ENCODE peak calls at places on chromosomes 5 and 9, in five cellular contexts. One of them, this sample, is unnamed.

GRCh38 chr9:76887003-76887821 is 18.7 kb downstream of the PRUNE2 start:
- DNase-seq in heart left ventricle: no peak
- DNase-seq in right atrium auricular region: no peak
- DNase-seq in naive thymus-derived CD4-positive, alpha-beta T cell: no peak
- DNase-seq in endodermal cell: no peak
- DNase-seq in this sample: no peak

GRCh38 chr5:109718632-109719031 is 28.9 kb downstream of the MAN2A1 start:
- DNase-seq in heart left ventricle: no peak
- DNase-seq in right atrium auricular region: no peak
- DNase-seq in naive thymus-derived CD4-positive, alpha-beta T cell: no peak
- DNase-seq in endodermal cell: no peak
- DNase-seq in this sample: no peak

GRCh38 chr5:67581203-67581602 is 384.6 kb upstream of the CD180 start:
- DNase-seq in heart left ventricle: no peak
- DNase-seq in right atrium auricular region: no peak
- DNase-seq in naive thymus-derived CD4-positive, alpha-beta T cell: no peak
- DNase-seq in endodermal cell: no peak
- DNase-seq in this sample: no peak

GRCh38 chr5:90434116-90434714 is 24.7 kb upstream of the CETN3 start:
- DNase-seq in heart left ventricle: peak; percentile 22
- DNase-seq in right atrium auricular region: no peak
- DNase-seq in naive thymus-derived CD4-positive, alpha-beta T cell: peak; percentile 23
- DNase-seq in endodermal cell: peak; percentile 89
- DNase-seq in this sample: peak; percentile 14

GRCh38 chr9:214488-215448 is at the start of gene DOCK8:
- DNase-seq in heart left ventricle: peak; percentile 65
- DNase-seq in right atrium auricular region: no peak
- DNase-seq in naive thymus-derived CD4-positive, alpha-beta T cell: peak; percentile 27
- DNase-seq in endodermal cell: peak; percentile 93
- DNase-seq in this sample: peak; percentile 32

GRCh38 chr5:168852329-168852728 is 273.2 kb upstream of the PANK3 start:
- DNase-seq in heart left ventricle: no peak
- DNase-seq in right atrium auricular region: no peak
- DNase-seq in naive thymus-derived CD4-positive, alpha-beta T cell: no peak
- DNase-seq in endodermal cell: no peak
- DNase-seq in this sample: no peak

GRCh38 chr5:142432369-142432863 is 107.6 kb upstream of the SPRY4 start:
- DNase-seq in heart left ventricle: no peak
- DNase-seq in right atrium auricular region: no peak
- DNase-seq in naive thymus-derived CD4-positive, alpha-beta T cell: no peak
- DNase-seq in endodermal cell: peak; percentile 48
- DNase-seq in this sample: peak; percentile 12

GRCh38 chr5:157892974-157893373 is 34.0 kb upstream of the CLINT1 start:
- DNase-seq in heart left ventricle: no peak
- DNase-seq in right atrium auricular region: no peak
- DNase-seq in naive thymus-derived CD4-positive, alpha-beta T cell: no peak
- DNase-seq in endodermal cell: no peak
- DNase-seq in this sample: no peak

GRCh38 chr9:37324691-37325490 is 97.6 kb upstream of the GRHPR start:
- DNase-seq in heart left ventricle: no peak
- DNase-seq in right atrium auricular region: no peak
- DNase-seq in naive thymus-derived CD4-positive, alpha-beta T cell: no peak
- DNase-seq in endodermal cell: no peak
- DNase-seq in this sample: no peak

GRCh38 chr5:9201011-9201410 is 344.9 kb downstream of the SEMA5A start:
- DNase-seq in heart left ventricle: no peak
- DNase-seq in right atrium auricular region: no peak
- DNase-seq in naive thymus-derived CD4-positive, alpha-beta T cell: no peak
- DNase-seq in endodermal cell: no peak
- DNase-seq in this sample: no peak

GRCh38 chr5:78899922-78900362 is 85.2 kb downstream of the ARSB start:
- DNase-seq in heart left ventricle: no peak
- DNase-seq in right atrium auricular region: no peak
- DNase-seq in naive thymus-derived CD4-positive, alpha-beta T cell: no peak
- DNase-seq in endodermal cell: peak; percentile 89
- DNase-seq in this sample: no peak

GRCh38 chr9:92764381-92764987 is at the start of gene BICD2:
- DNase-seq in heart left ventricle: no peak
- DNase-seq in right atrium auricular region: no peak
- DNase-seq in naive thymus-derived CD4-positive, alpha-beta T cell: no peak
- DNase-seq in endodermal cell: peak; percentile 64
- DNase-seq in this sample: no peak

GRCh38 chr9:77954018-77954417 is 77.6 kb downstream of the GNAQ start:
- DNase-seq in heart left ventricle: no peak
- DNase-seq in right atrium auricular region: no peak
- DNase-seq in naive thymus-derived CD4-positive, alpha-beta T cell: no peak
- DNase-seq in endodermal cell: no peak
- DNase-seq in this sample: no peak

GRCh38 chr5:36661446-36662220 is 55.2 kb downstream of the SLC1A3 start:
- DNase-seq in heart left ventricle: no peak
- DNase-seq in right atrium auricular region: no peak
- DNase-seq in naive thymus-derived CD4-positive, alpha-beta T cell: no peak
- DNase-seq in endodermal cell: no peak
- DNase-seq in this sample: no peak

GRCh38 chr5:111681414-111681790 is 75.6 kb downstream of the NREP start:
- DNase-seq in heart left ventricle: no peak
- DNase-seq in right atrium auricular region: no peak
- DNase-seq in naive thymus-derived CD4-positive, alpha-beta T cell: no peak
- DNase-seq in endodermal cell: no peak
- DNase-seq in this sample: no peak

GRCh38 chr5:92403308-92403707 is 1020.2 kb upstream of the ARRDC3 start:
- DNase-seq in heart left ventricle: no peak
- DNase-seq in right atrium auricular region: no peak
- DNase-seq in naive thymus-derived CD4-positive, alpha-beta T cell: no peak
- DNase-seq in endodermal cell: no peak
- DNase-seq in this sample: no peak

GRCh38 chr5:92401492-92401891 is 1018.4 kb upstream of the ARRDC3 start:
- DNase-seq in heart left ventricle: no peak
- DNase-seq in right atrium auricular region: no peak
- DNase-seq in naive thymus-derived CD4-positive, alpha-beta T cell: no peak
- DNase-seq in endodermal cell: peak; percentile 49
- DNase-seq in this sample: no peak

GRCh38 chr5:92402045-92402444 is 1018.9 kb upstream of the ARRDC3 start:
- DNase-seq in heart left ventricle: no peak
- DNase-seq in right atrium auricular region: no peak
- DNase-seq in naive thymus-derived CD4-positive, alpha-beta T cell: no peak
- DNase-seq in endodermal cell: no peak
- DNase-seq in this sample: no peak
- H3K9me3 ChIP-seq in heart left ventricle: no peaks in the 10 kb centered on the region
- H3K9me3 ChIP-seq in right atrium auricular region: no peaks in the 10 kb centered on the region
- H3K9me3 ChIP-seq in naive thymus-derived CD4-positive, alpha-beta T cell: no peaks in the 10 kb centered on the region
- H3K9me3 ChIP-seq in endodermal cell: no peaks in the 10 kb centered on the region
- H3K9me3 ChIP-seq in this sample: no peaks in the 10 kb centered on the region

GRCh38 chr5:45101146-45101545 is 292.4 kb downstream of the MRPS30 start:
- DNase-seq in heart left ventricle: no peak
- DNase-seq in right atrium auricular region: no peak
- DNase-seq in naive thymus-derived CD4-positive, alpha-beta T cell: no peak
- DNase-seq in endodermal cell: no peak
- DNase-seq in this sample: no peak
- H3K9me3 ChIP-seq in heart left ventricle: no peaks in the 10 kb centered on the region
- H3K9me3 ChIP-seq in right atrium auricular region: no peaks in the 10 kb centered on the region
- H3K9me3 ChIP-seq in naive thymus-derived CD4-positive, alpha-beta T cell: no peaks in the 10 kb centered on the region
- H3K9me3 ChIP-seq in endodermal cell: no peaks in the 10 kb centered on the region
- H3K9me3 ChIP-seq in this sample: no peaks in the 10 kb centered on the region

GRCh38 chr9:11402621-11403020 is 789.8 kb upstream of the PTPRD start:
- DNase-seq in heart left ventricle: no peak
- DNase-seq in right atrium auricular region: no peak
- DNase-seq in naive thymus-derived CD4-positive, alpha-beta T cell: no peak
- DNase-seq in endodermal cell: no peak
- DNase-seq in this sample: no peak
- H3K9me3 ChIP-seq in heart left ventricle: peaks cover 7% of the 10 kb centered on the region
- H3K9me3 ChIP-seq in right atrium auricular region: no peaks in the 10 kb centered on the region
- H3K9me3 ChIP-seq in naive thymus-derived CD4-positive, alpha-beta T cell: no peaks in the 10 kb centered on the region
- H3K9me3 ChIP-seq in endodermal cell: peaks cover 24% of the 10 kb centered on the region
- H3K9me3 ChIP-seq in this sample: no peaks in the 10 kb centered on the region

GRCh38 chr9:13387668-13388124 is 108.2 kb upstream of the MPDZ start:
- DNase-seq in heart left ventricle: no peak
- DNase-seq in right atrium auricular region: no peak
- DNase-seq in naive thymus-derived CD4-positive, alpha-beta T cell: no peak
- DNase-seq in endodermal cell: no peak
- DNase-seq in this sample: no peak

GRCh38 chr9:13386324-13386723 is 106.8 kb upstream of the MPDZ start:
- DNase-seq in heart left ventricle: no peak
- DNase-seq in right atrium auricular region: no peak
- DNase-seq in naive thymus-derived CD4-positive, alpha-beta T cell: no peak
- DNase-seq in endodermal cell: no peak
- DNase-seq in this sample: no peak

GRCh38 chr9:13383216-13383615 is 103.7 kb upstream of the MPDZ start:
- DNase-seq in heart left ventricle: no peak
- DNase-seq in right atrium auricular region: no peak
- DNase-seq in naive thymus-derived CD4-positive, alpha-beta T cell: no peak
- DNase-seq in endodermal cell: no peak
- DNase-seq in this sample: no peak

GRCh38 chr9:13388157-13388556 is 108.7 kb upstream of the MPDZ start:
- DNase-seq in heart left ventricle: no peak
- DNase-seq in right atrium auricular region: peak; percentile 70
- DNase-seq in naive thymus-derived CD4-positive, alpha-beta T cell: no peak
- DNase-seq in endodermal cell: no peak
- DNase-seq in this sample: no peak

GRCh38 chr9:13386935-13387667 is 107.6 kb upstream of the MPDZ start:
- DNase-seq in heart left ventricle: no peak
- DNase-seq in right atrium auricular region: no peak
- DNase-seq in naive thymus-derived CD4-positive, alpha-beta T cell: no peak
- DNase-seq in endodermal cell: no peak
- DNase-seq in this sample: no peak
- H3K9me3 ChIP-seq in heart left ventricle: no peaks in the 10 kb centered on the region
- H3K9me3 ChIP-seq in right atrium auricular region: no peaks in the 10 kb centered on the region
- H3K9me3 ChIP-seq in naive thymus-derived CD4-positive, alpha-beta T cell: no peaks in the 10 kb centered on the region
- H3K9me3 ChIP-seq in endodermal cell: peaks cover 8% of the 10 kb centered on the region
- H3K9me3 ChIP-seq in this sample: no peaks in the 10 kb centered on the region

This sample was measured in T-helper 17 cell.